ENCODE peak calls at places on chromosomes 13 and 19, in four cellular contexts. B is CD14-positive monocyte; U is stimulated activated CD4-positive, alpha-beta T cell treated with anti-CD3 and anti-CD28 coated beads, Interleukin-2, amount 100 ng/mL, for 48 hours; X is C1 segment of cervical spinal cord. V is an unnamed sample.

GRCh38 chr19:662207-662961 is 630 bp downstream of the RNF126 start:
- DNase-seq in U (peak), X (no peak), B (no peak), V (no peak)

GRCh38 chr13:81051873-81052272 is 710.9 kb upstream of the SPRY2 start:
- DNase-seq in B (no peak), U (no peak), X (no peak), V (no peak)

GRCh38 chr13:62997038-62997619 is 1581.5 kb upstream of the PCDH20 start:
- DNase-seq in X (no peak), B (no peak), U (no peak), V (no peak)

GRCh38 chr13:93535256-93535655 is 308.6 kb downstream of the GPC6 start:
- DNase-seq in X (no peak), U (no peak), B (no peak), V (peak)

GRCh38 chr19:14425696-14426138 is 6.6 kb upstream of the DDX39A start:
- DNase-seq in X (no peak), U (no peak), B (no peak), V (no peak)

GRCh38 chr13:20049558-20050473 is 91.3 kb downstream of the ZMYM2 start:
- DNase-seq in U (no peak), B (no peak), X (no peak), V (no peak)

GRCh38 chr19:9937001-9937411 is 691 bp upstream of the OLFM2 start:
- DNase-seq in X (no peak), B (no peak), U (no peak), V (no peak)

GRCh38 chr13:100673376-100673830 is 1.2 kb downstream of the TMTC4 start:
- DNase-seq in B (no peak), X (no peak), U (no peak), V (no peak)

GRCh38 chr19:46776927-46777911 is 11.2 kb downstream of the SLC1A5 start:
- DNase-seq in U (no peak), B (no peak), X (no peak), V (no peak)

GRCh38 chr13:72539925-72540324 is 187.5 kb downstream of the MZT1 start:
- DNase-seq in U (no peak), B (no peak), X (no peak), V (no peak)

GRCh38 chr13:32545083-32545482 is 6.5 kb upstream of the N4BP2L2 start:
- DNase-seq in U (no peak), B (no peak), X (no peak), V (no peak)

GRCh38 chr13:81058211-81058915 is 717.4 kb upstream of the SPRY2 start:
- DNase-seq in U (no peak), X (no peak), B (no peak), V (no peak)

GRCh38 chr13:37074703-37075102 is 15.2 kb upstream of the SUPT20H start:
- DNase-seq in U (no peak), X (no peak), B (no peak), V (no peak)

GRCh38 chr13:108188260-108188659 is 27.1 kb downstream of the LIG4 start:
- DNase-seq in B (no peak), X (no peak), U (no peak), V (no peak)

GRCh38 chr13:87356314-87356713 is 314.9 kb upstream of the SLITRK5 start:
- DNase-seq in B (no peak), U (no peak), X (no peak), V (no peak)

GRCh38 chr13:25167775-25168174 is 4.3 kb downstream of the AMER2 start:
- DNase-seq in B (no peak), X (no peak), U (no peak), V (no peak)

GRCh38 chr19:19335408-19336158 is 15.0 kb downstream of the MAU2 start:
- DNase-seq in X (no peak), B (no peak), U (no peak), V (no peak)

GRCh38 chr19:36160821-36161596 is 8.8 kb upstream of the COX7A1 start:
- DNase-seq in X (no peak), B (no peak), U (no peak), V (no peak)

GRCh38 chr13:33728271-33729037 is 89.5 kb upstream of the RFC3 start:
- DNase-seq in B (no peak), X (no peak), U (no peak), V (no peak)

GRCh38 chr13:30932481-30933333 is at the start of gene TEX26:
- DNase-seq in U (no peak), X (no peak), B (no peak), V (no peak)

GRCh38 chr19:32919365-32919764 is 49.8 kb upstream of the SLC7A9 start:
- DNase-seq in X (no peak), B (no peak), U (no peak), V (no peak)

GRCh38 chr13:97254809-97255208 is 32.7 kb downstream of the MBNL2 start:
- DNase-seq in B (no peak), X (no peak), U (no peak), V (peak)

GRCh38 chr19:13401388-13401787 is 104.9 kb downstream of the CACNA1A start:
- DNase-seq in B (no peak), U (no peak), X (no peak), V (no peak)

GRCh38 chr19:16260794-16261161 is 63.1 kb downstream of the AP1M1 start:
- DNase-seq in B (no peak), X (no peak), U (no peak), V (no peak)